ENCODE peak calls at places on chromosome 5, in six cellular contexts. T is NT2/D1, P is K562, E is H1, X is HepG2, O is GM12878. H is an unnamed sample.
A peak's percentile ranks its signal among the peaks of the same experiment; 100 is the strongest.

GRCh38 chr5:173618927-173619519 is 2.6 kb upstream of the BOD1 start:
- DNase-seq in E (no peak), O (peak; percentile 47), P (peak; percentile 44), T (peak; percentile 32), X (peak; percentile 54), H (peak; percentile 37)

GRCh38 chr5:105263522-105263921 is 1700.9 kb upstream of the NUDT12 start:
- DNase-seq in O (no peak), X (no peak), P (no peak), T (no peak), E (no peak), H (no peak)

GRCh38 chr5:95617057-95617456 is 2.8 kb upstream of the GPR150 start:
- DNase-seq in E (no peak), O (peak; percentile 73), T (no peak), P (no peak), X (no peak), H (no peak)

GRCh38 chr5:139839918-139840317 is 44.3 kb downstream of the PSD2 start:
- DNase-seq in P (no peak), X (no peak), E (no peak), O (no peak), T (no peak), H (no peak)

GRCh38 chr5:80959768-80960442 is at the start of gene RASGRF2:
- DNase-seq in T (no peak), E (peak; percentile 72), X (peak; percentile 76), O (no peak), P (no peak), H (no peak)

GRCh38 chr5:84634256-84634655 is 249.6 kb upstream of the EDIL3 start:
- DNase-seq in E (no peak), X (no peak), P (no peak), T (no peak), O (no peak), H (no peak)

GRCh38 chr5:121976979-121977378 is 15.2 kb downstream of the SRFBP1 start:
- DNase-seq in P (no peak), T (no peak), X (no peak), E (no peak), O (no peak), H (no peak)

GRCh38 chr5:169786219-169786618 is 149.1 kb downstream of the DOCK2 start:
- DNase-seq in E (no peak), P (no peak), X (no peak), O (no peak), T (no peak), H (no peak)

GRCh38 chr5:143106175-143106574 is 297.3 kb downstream of the NR3C1 start:
- DNase-seq in X (peak; percentile 80), P (no peak), T (no peak), E (no peak), O (no peak), H (no peak)

GRCh38 chr5:91266184-91266705 is 116.9 kb downstream of the ARRDC3 start:
- DNase-seq in E (no peak), P (peak; percentile 45), T (no peak), O (no peak), X (no peak), H (peak; percentile 46)

GRCh38 chr5:33936381-33937016 is at the start of gene RXFP3:
- DNase-seq in X (no peak), T (no peak), P (no peak), O (no peak), E (peak; percentile 66), H (no peak)

GRCh38 chr5:59346514-59346913 is 547.0 kb downstream of the PDE4D start:
- DNase-seq in E (no peak), O (no peak), T (no peak), X (no peak), P (no peak), H (no peak)

GRCh38 chr5:132435891-132436290 is 54.7 kb downstream of the IRF1 start:
- DNase-seq in O (no peak), T (no peak), X (no peak), P (no peak), E (no peak), H (no peak)

GRCh38 chr5:132439521-132440206 is 50.9 kb downstream of the IRF1 start:
- DNase-seq in X (no peak), T (no peak), P (no peak), O (no peak), E (no peak), H (no peak)

GRCh38 chr5:132438931-132439330 is 51.6 kb downstream of the IRF1 start:
- DNase-seq in T (no peak), E (no peak), P (no peak), X (no peak), O (no peak), H (no peak)

GRCh38 chr5:132436936-132437335 is 53.6 kb downstream of the IRF1 start:
- DNase-seq in X (no peak), E (no peak), O (no peak), P (no peak), T (no peak), H (no peak)

DNA sequence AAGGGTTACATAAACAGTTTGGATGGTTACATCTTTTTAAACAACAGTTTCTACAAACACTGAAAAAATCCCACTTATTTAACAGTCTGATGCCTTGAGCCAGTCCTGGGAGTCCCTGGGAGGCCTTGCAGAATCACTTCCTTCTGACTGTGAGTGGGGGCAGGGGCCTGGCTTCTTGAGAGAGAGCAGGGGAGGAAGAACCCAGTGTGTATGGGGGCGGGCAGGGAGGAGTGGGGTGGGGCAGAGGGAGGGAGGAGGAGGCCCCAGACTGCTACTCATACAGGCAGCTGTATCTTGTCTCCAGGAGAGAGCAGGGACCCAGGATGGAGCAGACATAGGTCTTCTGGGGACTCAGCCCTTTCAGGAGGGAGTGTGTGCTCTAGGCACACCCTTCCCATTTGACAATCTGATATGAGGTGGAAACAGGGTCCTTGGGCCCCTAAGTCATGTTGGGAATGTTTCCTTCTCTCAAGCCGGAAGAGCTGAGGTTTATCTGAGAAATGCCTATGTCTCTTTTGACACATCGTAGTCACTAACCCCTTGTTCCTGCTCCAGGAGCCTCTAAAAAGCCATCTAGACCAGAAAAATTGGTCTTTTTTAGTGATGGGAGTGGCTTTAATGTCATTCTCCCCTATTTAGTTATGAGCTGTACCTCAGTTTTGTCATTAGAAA is 52.8 kb downstream of the IRF1 start:
- DNase-seq in T (peak; percentile 48), E (no peak), X (no peak), P (peak; percentile 82), O (no peak), H (no peak)
- TF ChIP-seq ZNF274 in T (no peak), E (no peak), X (no peak), P (no peak), O (no peak), H (no peak)

GRCh38 chr5:56206126-56206525 is 27.0 kb downstream of the ANKRD55 start:
- DNase-seq in T (no peak), O (no peak), E (no peak), P (no peak), X (no peak), H (no peak)
- TF ChIP-seq ZNF274 in T (no peak), O (no peak), E (no peak), P (no peak), X (no peak), H (no peak)

GRCh38 chr5:16615737-16616535 is 861 bp downstream of the RETREG1 start:
- DNase-seq in X (no peak), T (no peak), E (no peak), P (no peak), O (no peak), H (no peak)
- TF ChIP-seq ZNF274 in X (no peak), T (no peak), E (no peak), P (no peak), O (no peak), H (no peak)

GRCh38 chr5:181130832-181131496 is at the start of gene OR2V1:
- DNase-seq in O (no peak), E (no peak), T (no peak), X (no peak), P (no peak), H (no peak)

GRCh38 chr5:181133083-181133482 is 2.1 kb upstream of the OR2V1 start:
- DNase-seq in T (no peak), X (no peak), O (no peak), P (no peak), E (no peak), H (no peak)

GRCh38 chr5:181129601-181130000 is 1.4 kb downstream of the OR2V1 start:
- DNase-seq in E (no peak), X (no peak), O (no peak), P (no peak), T (no peak), H (no peak)

GRCh38 chr5:181133610-181134231 is 2.8 kb upstream of the OR2V1 start:
- DNase-seq in O (no peak), P (peak; percentile 85), X (peak; percentile 12), E (no peak), T (no peak), H (peak; percentile 29)

GRCh38 chr5:181131514-181131913 is 545 bp upstream of the OR2V1 start:
- DNase-seq in P (no peak), O (no peak), T (no peak), X (no peak), E (no peak), H (no peak)
- TF ChIP-seq ZNF274 in P (no peak), O (no peak), T (no peak), X (no peak), E (no peak), H (no peak)

DNA sequence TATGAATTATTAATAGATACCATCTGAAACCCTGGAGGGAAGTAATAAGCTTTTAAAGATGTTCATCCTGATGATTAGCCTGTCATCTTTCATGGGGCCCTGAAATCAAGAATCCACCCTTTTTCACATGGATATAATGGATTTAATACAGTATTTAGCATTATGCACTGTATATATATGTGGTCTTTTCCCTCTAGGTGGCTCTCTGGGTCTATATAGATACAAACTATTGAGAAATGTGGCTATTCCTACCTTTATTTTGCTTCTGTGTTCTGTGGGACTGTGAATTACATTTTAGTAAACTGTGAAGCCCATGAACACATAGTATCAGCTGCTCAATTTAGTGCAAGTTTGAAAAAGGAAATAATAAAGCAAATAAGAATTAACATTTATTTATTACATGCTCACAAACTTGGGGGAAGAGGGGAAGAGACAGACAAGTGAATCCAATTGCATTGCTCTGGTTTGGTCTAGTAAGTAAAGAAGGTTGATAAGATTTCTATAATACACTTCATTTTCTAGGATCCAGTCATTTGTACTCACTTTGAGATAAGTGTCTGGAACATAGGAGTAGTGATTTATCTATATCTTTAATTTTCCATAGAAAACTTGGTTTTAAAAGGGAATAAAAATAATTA is 112.2 kb downstream of the SCAMP1 start:
- DNase-seq in X (peak; percentile 25), E (no peak), P (no peak), T (no peak), O (no peak), H (no peak)
- TF ChIP-seq ZNF274 in X (no peak), E (no peak), P (no peak), T (no peak), O (no peak), H (no peak)

H was measured in HCT116.